ENCODE peak calls at places on chromosomes 6 and 20, in ten cellular contexts. O, W, L, D, H, I, Y, N, T and P are unnamed samples.

GRCh38 chr6:2876210-2877056 is 26.7 kb downstream of the SERPINB9 start:
- DNase-seq in O (no peak), W (peak; percentile 80), L (no peak), D (peak; percentile 87), H (no peak), I (peak; percentile 85), Y (no peak), N (peak; percentile 95), T (no peak), P (peak; percentile 50)

GRCh38 chr6:56875961-56876360 is 78.9 kb upstream of the BEND6 start:
- DNase-seq in O (no peak), W (no peak), L (no peak), D (no peak), H (no peak), I (no peak), Y (no peak), N (no peak), T (no peak), P (no peak)

GRCh38 chr6:72784581-72784980 is 162.7 kb downstream of the KCNQ5 start:
- DNase-seq in O (peak; percentile 30), W (no peak), L (no peak), D (peak; percentile 27), H (no peak), I (peak; percentile 44), Y (no peak), N (peak; percentile 90), T (no peak), P (no peak)

GRCh38 chr6:153231048-153231635 is 100.1 kb upstream of the RGS17 start:
- DNase-seq in O (no peak), W (peak; percentile 42), L (peak; percentile 31), D (peak; percentile 32), H (peak; percentile 27), I (peak; percentile 68), Y (no peak), N (peak; percentile 61), T (peak; percentile 15), P (peak; percentile 24)

GRCh38 chr20:48609491-48609978 is 218.3 kb downstream of the PREX1 start:
- DNase-seq in O (no peak), W (no peak), L (no peak), D (no peak), H (no peak), I (no peak), Y (no peak), N (no peak), T (no peak), P (no peak)

GRCh38 chr6:20306491-20306890 is 94.2 kb upstream of the MBOAT1 start:
- DNase-seq in O (no peak), W (no peak), L (no peak), D (no peak), H (no peak), I (no peak), Y (no peak), N (no peak), T (no peak), P (no peak)

GRCh38 chr6:376823-377571 is 14.6 kb upstream of the IRF4 start:
- DNase-seq in O (no peak), W (no peak), L (no peak), D (no peak), H (no peak), I (no peak), Y (no peak), N (no peak), T (no peak), P (no peak)

GRCh38 chr6:143539723-143540122 is 28.2 kb upstream of the FUCA2 start:
- DNase-seq in O (no peak), W (no peak), L (no peak), D (no peak), H (no peak), I (no peak), Y (no peak), N (no peak), T (no peak), P (no peak)

GRCh38 chr6:150207931-150208570 is 65.2 kb downstream of the PPP1R14C start:
- DNase-seq in O (no peak), W (no peak), L (no peak), D (no peak), H (no peak), I (peak; percentile 48), Y (no peak), N (no peak), T (no peak), P (no peak)

GRCh38 chr6:67016921-67017460 is 1310.0 kb upstream of the EYS start:
- DNase-seq in O (no peak), W (no peak), L (no peak), D (no peak), H (no peak), I (no peak), Y (no peak), N (no peak), T (no peak), P (no peak)

GRCh38 chr6:142627474-142627873 is 317.5 kb downstream of the HIVEP2 start:
- DNase-seq in O (no peak), W (no peak), L (no peak), D (no peak), H (no peak), I (no peak), Y (no peak), N (peak; percentile 38), T (no peak), P (no peak)

GRCh38 chr6:136696238-136696637 is 96.0 kb downstream of the MAP3K5 start:
- DNase-seq in O (no peak), W (no peak), L (no peak), D (no peak), H (no peak), I (peak; percentile 85), Y (no peak), N (no peak), T (no peak), P (no peak)

GRCh38 chr6:88422831-88423230 is 256.7 kb upstream of the CNR1 start:
- DNase-seq in O (no peak), W (no peak), L (no peak), D (no peak), H (no peak), I (no peak), Y (no peak), N (peak; percentile 8), T (no peak), P (no peak)

GRCh38 chr6:128558021-128558420 is 37.6 kb upstream of the PTPRK start:
- DNase-seq in O (no peak), W (no peak), L (no peak), D (no peak), H (no peak), I (no peak), Y (no peak), N (no peak), T (no peak), P (no peak)

GRCh38 chr20:19531446-19531845 is 226.6 kb upstream of the RIN2 start:
- DNase-seq in O (no peak), W (no peak), L (no peak), D (no peak), H (no peak), I (no peak), Y (no peak), N (no peak), T (no peak), P (no peak)

GRCh38 chr6:163793584-163793983 is 379.1 kb downstream of the QKI start:
- DNase-seq in O (peak; percentile 86), W (no peak), L (no peak), D (peak; percentile 8), H (no peak), I (peak; percentile 90), Y (no peak), N (peak; percentile 88), T (no peak), P (peak; percentile 36)

GRCh38 chr6:114762145-114762544 is 419.3 kb upstream of the HS3ST5 start:
- DNase-seq in O (no peak), W (no peak), L (no peak), D (no peak), H (no peak), I (no peak), Y (no peak), N (no peak), T (no peak), P (no peak)

GRCh38 chr6:167849846-167850459 is 23.2 kb downstream of the AFDN start:
- DNase-seq in O (no peak), W (no peak), L (no peak), D (peak; percentile 13), H (no peak), I (peak; percentile 95), Y (no peak), N (peak; percentile 61), T (no peak), P (no peak)

GRCh38 chr20:5741089-5741488 is 9.1 kb upstream of the SHLD1 start:
- DNase-seq in O (peak; percentile 13), W (no peak), L (no peak), D (no peak), H (no peak), I (no peak), Y (no peak), N (no peak), T (no peak), P (no peak)

GRCh38 chr6:70820778-70821177 is 136.1 kb downstream of the B3GAT2 start:
- DNase-seq in O (no peak), W (no peak), L (no peak), D (no peak), H (no peak), I (no peak), Y (no peak), N (no peak), T (no peak), P (no peak)

GRCh38 chr6:20400476-20401402 is 940 bp upstream of the E2F3 start:
- DNase-seq in O (no peak), W (peak; percentile 71), L (peak; percentile 75), D (peak; percentile 71), H (peak; percentile 21), I (peak; percentile 65), Y (no peak), N (peak; percentile 79), T (peak; percentile 40), P (peak; percentile 76)

GRCh38 chr6:168097621-168098430 is 18.8 kb upstream of the FRMD1 start:
- DNase-seq in O (no peak), W (peak; percentile 79), L (no peak), D (no peak), H (no peak), I (no peak), Y (no peak), N (no peak), T (no peak), P (no peak)

GRCh38 chr6:16982827-16983226 is 119.0 kb upstream of the STMND1 start:
- DNase-seq in O (no peak), W (no peak), L (no peak), D (no peak), H (no peak), I (peak; percentile 44), Y (no peak), N (no peak), T (no peak), P (peak; percentile 12)

GRCh38 chr6:170099387-170099786 is 191.5 kb downstream of the DLL1 start:
- DNase-seq in O (no peak), W (peak; percentile 25), L (no peak), D (no peak), H (no peak), I (no peak), Y (no peak), N (no peak), T (peak; percentile 4), P (no peak)

GRCh38 chr20:32536861-32537656 is 48.1 kb downstream of the NOL4L start:
- DNase-seq in O (no peak), W (peak; percentile 72), L (no peak), D (no peak), H (no peak), I (no peak), Y (no peak), N (no peak), T (peak; percentile 70), P (no peak)

GRCh38 chr20:58019027-58019849 is 209.2 kb downstream of the ANKRD60 start:
- DNase-seq in O (peak; percentile 54), W (no peak), L (no peak), D (no peak), H (no peak), I (no peak), Y (no peak), N (peak; percentile 95), T (no peak), P (no peak)

GRCh38 chr6:169046483-169047192 is 207.0 kb downstream of the THBS2 start:
- DNase-seq in O (no peak), W (no peak), L (peak; percentile 18), D (peak; percentile 19), H (no peak), I (peak; percentile 6), Y (no peak), N (peak; percentile 76), T (no peak), P (no peak)

GRCh38 chr20:18527836-18528235 is 20.1 kb downstream of the SEC23B start:
- DNase-seq in O (no peak), W (no peak), L (no peak), D (no peak), H (no peak), I (peak; percentile 71), Y (no peak), N (peak; percentile 92), T (no peak), P (no peak)